ENCODE peak calls at places on chromosomes 1 and 21, in five cellular contexts. Y is astrocyte, M is mammary epithelial cell, T is kidney, J is H9. K is an unnamed sample. For H3K4me1, the result is how much of the 10 kb centered on the place peaks cover.

GRCh38 chr1:70459502-70460225 is 48.6 kb downstream of the CTH start:
- DNase-seq in J (no peak), T (no peak), M (peak), Y (peak), K (peak)

GRCh38 chr1:214270097-214270635 is 10.8 kb upstream of the SMYD2 start:
- DNase-seq in T (no peak), Y (no peak), M (no peak), J (no peak), K (no peak)

GRCh38 chr1:182520746-182521145 is 68.3 kb downstream of the RNASEL start:
- DNase-seq in Y (no peak), M (peak), T (no peak), J (no peak), K (no peak)

GRCh38 chr1:23902611-23903278 is 10.4 kb downstream of the CNR2 start:
- DNase-seq in J (no peak), Y (no peak), M (no peak), T (no peak), K (no peak)

GRCh38 chr1:178408869-178409268 is 87.9 kb downstream of the CLEC20A start:
- DNase-seq in M (peak), Y (no peak), J (no peak), T (no peak), K (no peak)

GRCh38 chr21:32909393-32909792 is 116.3 kb upstream of the OLIG2 start:
- DNase-seq in T (no peak), J (no peak), M (no peak), Y (no peak), K (no peak)

GRCh38 chr1:117271129-117271528 is 60.4 kb upstream of the VTCN1 start:
- DNase-seq in Y (no peak), T (no peak), M (no peak), J (no peak), K (no peak)

GRCh38 chr1:224253721-224254120 is 70.7 kb downstream of the DEGS1 start:
- DNase-seq in Y (peak), T (no peak), M (no peak), J (no peak), K (no peak)

GRCh38 chr1:8879348-8880067 is 1.0 kb upstream of the ENO1 start:
- DNase-seq in M (no peak), J (no peak), Y (no peak), T (no peak), K (no peak)

GRCh38 chr1:199312626-199313025 is 673.8 kb downstream of the PTPRC start:
- DNase-seq in Y (no peak), M (no peak), J (no peak), T (no peak), K (no peak)

GRCh38 chr1:243748706-243749283 is 101.2 kb downstream of the AKT3 start:
- DNase-seq in M (peak), J (no peak), T (no peak), Y (peak), K (peak)

GRCh38 chr1:16254263-16254948 is 17.4 kb upstream of the CPLANE2 start:
- DNase-seq in J (no peak), T (no peak), M (peak), Y (peak), K (no peak)

GRCh38 chr1:232416026-232416568 is 213.8 kb downstream of the SIPA1L2 start:
- DNase-seq in Y (no peak), M (peak), J (no peak), T (no peak), K (no peak)

GRCh38 chr1:65422241-65423203 is 2.1 kb downstream of the LEPR start:
- DNase-seq in Y (peak), J (no peak), M (peak), T (peak), K (peak)

GRCh38 chr1:186927884-186928283 is 99.1 kb downstream of the PLA2G4A start:
- DNase-seq in T (no peak), J (no peak), M (peak), Y (no peak), K (no peak)

GRCh38 chr1:101992816-101993575 is 3.7 kb downstream of the OLFM3 start:
- DNase-seq in M (no peak), J (no peak), T (no peak), Y (no peak), K (no peak)

GRCh38 chr1:91844862-91845528 is 41.0 kb downstream of the TGFBR3 start:
- DNase-seq in J (no peak), M (peak), T (no peak), Y (peak), K (peak)

GRCh38 chr1:206814716-206815341 is 42.5 kb upstream of the IL10 start:
- DNase-seq in M (no peak), J (no peak), Y (peak), T (no peak), K (no peak)

GRCh38 chr1:9612162-9612845 is 23.6 kb downstream of the TMEM201 start:
- DNase-seq in Y (no peak), T (no peak), J (no peak), M (no peak), K (no peak)

GRCh38 chr21:36502365-36502764 is 22.4 kb upstream of the CLDN14 start:
- DNase-seq in J (no peak), Y (no peak), T (no peak), M (no peak), K (no peak)

GRCh38 chr21:21165063-21165645 is 166.9 kb downstream of the NCAM2 start:
- DNase-seq in J (no peak), T (no peak), Y (peak), M (no peak), K (no peak)

GRCh38 chr1:175525222-175525621 is 218.2 kb downstream of the TNR start:
- DNase-seq in Y (no peak), M (no peak), T (no peak), J (no peak), K (no peak)

GRCh38 chr1:202954057-202954745 is 3.9 kb downstream of the ADIPOR1 start:
- DNase-seq in M (no peak), Y (no peak), J (no peak), T (no peak), K (no peak)

GRCh38 chr1:202324646-202325045 is 17.1 kb downstream of the UBE2T start:
- DNase-seq in T (no peak), Y (no peak), J (no peak), M (no peak), K (no peak)

GRCh38 chr1:51170342-51170741 is 65.7 kb upstream of the RNF11 start:
- DNase-seq in Y (no peak), J (no peak), T (no peak), M (peak), K (no peak)

GRCh38 chr1:8604041-8604942 is 213.1 kb downstream of the RERE start:
- DNase-seq in J (no peak), T (no peak), M (no peak), Y (no peak), K (no peak)

GRCh38 chr1:16612332-16613172 is 812 bp downstream of the NBPF1 start:
- DNase-seq in Y (peak), J (peak), T (peak), M (peak), K (peak)

GRCh38 chr1:94039514-94039870 is 81.5 kb downstream of the ABCA4 start:
- DNase-seq in T (peak), J (peak), Y (peak), M (no peak), K (peak)

GRCh38 chr1:100927276-100927675 is 31.4 kb downstream of the SLC30A7 start:
- DNase-seq in Y (no peak), J (no peak), T (no peak), M (no peak), K (no peak)

GRCh38 chr21:43364851-43365424 is 62.0 kb downstream of the SIK1 start:
- DNase-seq in Y (no peak), J (no peak), M (no peak), T (no peak), K (no peak)

GRCh38 chr1:40984531-40984930 is 5.0 kb downstream of the CTPS1 start:
- DNase-seq in T (no peak), J (no peak), Y (no peak), M (no peak), K (no peak)
- TF ChIP-seq CTCF in T (no peak), J (no peak), Y (no peak), M (no peak), K (no peak)

GRCh38 chr21:41874611-41875010 is 4.5 kb downstream of the PRDM15 start:
- DNase-seq in T (no peak), Y (no peak), J (no peak), M (no peak), K (no peak)

GRCh38 chr21:41873005-41873404 is 6.1 kb downstream of the PRDM15 start:
- DNase-seq in J (no peak), Y (no peak), T (no peak), M (no peak), K (no peak)

GRCh38 chr21:41869771-41870170 is 9.4 kb downstream of the PRDM15 start:
- DNase-seq in M (no peak), T (no peak), J (no peak), Y (no peak), K (no peak)

GRCh38 chr21:41873426-41873825 is 5.7 kb downstream of the PRDM15 start:
- DNase-seq in T (no peak), M (no peak), J (no peak), Y (no peak), K (no peak)

DNA sequence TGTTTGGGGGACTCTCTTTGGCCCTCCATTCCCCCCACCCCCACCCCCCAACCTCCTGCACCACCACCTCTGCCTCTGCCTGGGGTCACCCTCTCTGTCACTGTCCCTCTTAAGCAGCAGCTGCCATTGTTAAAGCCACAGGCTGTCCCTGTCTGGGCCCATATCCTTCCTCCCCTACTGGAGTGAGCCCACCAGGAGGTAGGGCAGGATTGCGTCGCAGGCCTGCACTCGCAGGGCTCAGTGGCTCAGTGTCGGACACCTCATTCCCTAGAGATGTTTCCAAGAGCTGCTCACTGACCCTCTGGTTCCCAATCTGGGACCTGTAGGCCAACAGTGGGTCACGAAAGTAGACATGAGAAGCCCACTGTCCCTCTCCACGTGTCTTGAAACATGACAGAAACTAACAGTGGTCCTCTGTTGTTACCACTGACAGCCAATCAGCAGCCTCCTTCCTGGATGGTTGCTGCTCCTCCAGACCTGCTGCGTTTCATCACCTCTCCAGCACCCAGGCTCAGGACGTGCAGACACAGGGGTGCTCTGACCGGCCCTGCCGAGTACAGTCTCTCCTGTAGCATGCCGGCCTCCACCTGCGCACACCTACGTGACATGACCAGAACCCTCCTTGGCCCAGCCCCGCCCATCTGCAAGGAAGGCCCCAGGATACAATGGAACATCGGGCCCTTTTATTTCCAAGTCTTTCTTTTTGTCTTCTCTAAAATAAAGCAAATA is 7.7 kb downstream of the PRDM15 start:
- DNase-seq in J (no peak), M (no peak), T (no peak), Y (no peak), K (no peak)
- H3K4me1 ChIP-seq in J (under half), M (under half), T (under half), Y (under half), K (under half)

GRCh38 chr1:27862004-27862403 is 10.3 kb upstream of the THEMIS2 start:
- DNase-seq in J (no peak), M (no peak), Y (no peak), T (peak), K (no peak)

GRCh38 chr1:27864264-27864895 is 8.0 kb upstream of the THEMIS2 start:
- DNase-seq in Y (no peak), M (peak), T (peak), J (no peak), K (no peak)

GRCh38 chr1:27861436-27861835 is 10.9 kb upstream of the THEMIS2 start:
- DNase-seq in Y (no peak), J (no peak), T (no peak), M (no peak), K (no peak)

GRCh38 chr1:27863552-27863943 is 8.8 kb upstream of the THEMIS2 start:
- DNase-seq in J (no peak), T (peak), M (no peak), Y (no peak), K (no peak)

DNA sequence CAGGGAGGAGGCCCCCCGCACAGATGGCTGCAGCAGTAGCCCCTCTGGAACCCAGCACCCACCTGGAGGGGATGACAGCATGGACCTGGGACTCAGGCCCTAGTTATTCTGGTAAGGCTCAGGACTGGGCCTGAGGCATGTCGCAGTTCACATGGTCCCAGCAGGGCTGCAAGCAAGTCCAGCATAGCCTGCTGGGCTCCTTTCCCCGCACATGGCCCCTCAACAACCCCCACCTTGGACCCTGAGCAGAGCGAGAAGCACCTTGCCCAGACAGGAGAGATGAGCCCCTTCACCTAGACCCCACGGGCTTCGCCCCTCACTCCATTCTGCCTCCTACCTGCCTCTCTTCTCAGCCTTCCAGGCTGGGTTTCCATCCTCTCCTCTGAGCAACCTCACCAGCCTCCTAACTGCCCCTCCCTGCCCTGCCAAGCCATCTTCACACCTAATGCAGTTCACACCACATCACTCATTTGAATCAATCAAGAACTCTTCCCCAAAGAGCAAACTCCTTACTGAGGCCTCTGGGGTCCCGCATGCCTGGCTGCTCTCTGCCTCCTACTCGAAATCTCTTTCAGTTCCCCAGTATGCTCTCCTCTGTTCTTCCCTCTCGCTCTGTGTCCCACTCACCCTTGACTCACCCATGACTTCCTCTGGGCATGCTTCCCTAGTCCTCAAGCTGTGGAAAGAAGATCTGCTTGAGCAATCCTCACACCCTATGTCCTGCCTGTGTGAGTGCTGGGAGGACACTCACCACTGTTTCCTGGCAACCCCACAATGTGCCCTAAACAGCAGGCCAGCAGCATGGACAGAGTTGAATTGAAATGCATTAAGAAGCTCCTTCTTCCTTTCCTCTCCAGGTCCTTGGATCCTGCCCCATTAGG is 9.4 kb upstream of the THEMIS2 start:
- DNase-seq in Y (peak), J (no peak), M (peak), T (peak), K (peak)
- H3K9ac ChIP-seq in Y (peak), J (peak), M (peak), T (no peak), K (peak)

GRCh38 chr1:234408757-234409156 is 35.5 kb downstream of the COA6 start:
- DNase-seq in J (no peak), M (no peak), T (no peak), Y (no peak), K (no peak)

GRCh38 chr1:234406871-234407270 is 33.6 kb downstream of the COA6 start:
- DNase-seq in J (no peak), M (no peak), T (no peak), Y (no peak), K (no peak)

GRCh38 chr1:234405676-234406075 is 32.4 kb downstream of the COA6 start:
- DNase-seq in Y (no peak), T (no peak), M (no peak), J (no peak), K (no peak)

GRCh38 chr1:234412830-234413229 is 39.6 kb downstream of the COA6 start:
- DNase-seq in Y (no peak), T (no peak), M (no peak), J (no peak), K (no peak)

DNA sequence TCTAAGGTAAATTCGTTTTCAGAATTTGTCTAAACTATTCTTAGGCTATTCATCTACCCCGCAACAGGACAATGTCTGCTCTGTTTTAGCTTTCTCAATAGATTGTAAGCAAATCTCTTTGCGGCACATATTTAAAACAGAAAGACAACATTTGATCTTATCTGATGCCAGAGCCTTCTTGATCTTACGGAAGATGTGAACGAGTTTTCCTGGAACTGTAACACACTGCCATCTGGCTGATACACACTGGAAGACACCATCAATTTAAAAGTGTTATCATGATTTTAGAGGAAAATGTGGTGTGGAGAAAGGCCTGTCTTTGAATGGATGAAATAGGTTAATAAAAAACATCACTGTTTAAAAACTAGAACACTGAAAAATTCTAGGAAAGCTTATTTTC is 36.1 kb downstream of the COA6 start:
- DNase-seq in T (no peak), Y (no peak), J (no peak), M (no peak), K (no peak)
- TF ChIP-seq CTCF in T (no peak), Y (no peak), J (no peak), M (no peak), K (no peak)

GRCh38 chr1:208155243-208155642 is 88.9 kb downstream of the PLXNA2 start:
- DNase-seq in M (no peak), J (no peak), Y (no peak), T (no peak), K (no peak)

GRCh38 chr1:208154679-208155078 is 89.5 kb downstream of the PLXNA2 start:
- DNase-seq in Y (peak), J (no peak), T (no peak), M (no peak), K (no peak)

GRCh38 chr1:208150810-208151458 is 93.2 kb downstream of the PLXNA2 start:
- DNase-seq in T (no peak), Y (no peak), M (no peak), J (no peak), K (no peak)

GRCh38 chr1:208154040-208154439 is 90.1 kb downstream of the PLXNA2 start:
- DNase-seq in J (no peak), M (no peak), Y (no peak), T (no peak), K (no peak)

GRCh38 chr1:208153386-208153785 is 90.8 kb downstream of the PLXNA2 start:
- DNase-seq in T (no peak), M (no peak), Y (no peak), J (no peak), K (no peak)
- H3K4me1 ChIP-seq in T (under half), M (under half), Y (under half), J (under half), K (under half)

DNA sequence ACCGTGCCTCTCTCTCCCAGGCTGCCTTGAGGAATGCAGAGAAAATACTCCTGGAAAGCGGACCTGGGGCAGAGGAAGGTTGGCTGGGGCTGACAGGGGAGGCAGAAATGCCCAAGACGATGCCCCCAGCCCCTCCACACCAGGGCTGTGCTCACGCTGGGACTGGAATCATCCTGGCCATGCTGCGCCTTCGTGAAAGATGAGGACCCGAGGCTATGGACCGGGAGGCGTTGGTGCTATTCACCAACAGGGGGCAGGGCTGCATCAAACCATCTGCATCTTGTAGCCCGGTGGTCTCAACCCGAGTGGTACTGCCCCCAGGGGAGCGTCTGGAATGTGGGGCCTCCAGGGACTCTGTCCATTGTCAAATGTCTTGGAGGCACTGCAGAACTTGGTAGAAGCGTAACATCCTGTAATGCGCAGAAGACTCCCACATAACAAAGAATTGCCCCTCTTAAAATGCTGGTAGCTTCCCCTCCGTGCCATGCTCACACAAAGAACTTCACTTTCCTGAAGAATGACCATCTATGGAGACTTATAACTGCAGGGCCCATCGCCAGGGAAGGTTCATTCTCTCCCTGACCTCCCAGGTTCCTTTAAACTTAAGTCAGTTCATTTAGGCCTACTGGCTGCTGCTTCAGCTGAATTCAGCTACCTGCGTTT is 251.2 kb downstream of the RRAGC start:
- DNase-seq in T (no peak), M (no peak), Y (no peak), J (peak), K (no peak)
- H3K9ac ChIP-seq in T (no peak), M (no peak), Y (no peak), J (no peak), K (no peak)

K was measured in keratinocyte.